ENCODE peak calls at places on chromosomes 3 and 15, in six cellular contexts. H is Panc1, B is transverse colon, Z is GM23338, L is spleen, S is prostate gland. D is an unnamed sample.

GRCh38 chr3:14410501-14411165 is 8.2 kb downstream of the SLC6A6 start:
- DNase-seq in H (peak; percentile 61), S (no peak), Z (no peak), B (peak; percentile 33), L (peak; percentile 90), D (peak; percentile 58)

GRCh38 chr3:8739757-8740508 is 6.3 kb downstream of the CAV3 start:
- DNase-seq in S (no peak), L (no peak), Z (no peak), B (no peak), H (peak; percentile 72), D (no peak)

GRCh38 chr3:113234028-113234427 is 22.7 kb downstream of the BOC start:
- DNase-seq in H (no peak), Z (no peak), S (no peak), B (no peak), L (no peak), D (no peak)

GRCh38 chr3:117063910-117064309 is 354.3 kb downstream of the TUSC7 start:
- DNase-seq in H (no peak), S (no peak), L (no peak), Z (no peak), B (no peak), D (no peak)

GRCh38 chr3:131485116-131485515 is 17.7 kb downstream of the MRPL3 start:
- DNase-seq in L (no peak), B (no peak), Z (no peak), S (no peak), H (no peak), D (no peak)

GRCh38 chr3:57949779-57950618 is 58.2 kb upstream of the FLNB start:
- DNase-seq in Z (no peak), L (peak; percentile 45), B (no peak), H (no peak), S (no peak), D (peak; percentile 54)

GRCh38 chr15:29090617-29091466 is 178.8 kb downstream of the NSMCE3 start:
- DNase-seq in L (peak; percentile 78), S (no peak), H (no peak), Z (peak; percentile 78), B (no peak), D (no peak)

GRCh38 chr3:146163584-146163983 is 2.6 kb upstream of the PLOD2 start:
- DNase-seq in Z (no peak), B (no peak), H (peak; percentile 79), L (no peak), S (no peak), D (no peak)

GRCh38 chr15:42707068-42707467 is 29.9 kb downstream of the CDAN1 start:
- DNase-seq in B (no peak), S (peak; percentile 73), Z (no peak), L (no peak), H (peak; percentile 15), D (peak; percentile 23)

GRCh38 chr3:52210550-52211046 is 12.6 kb downstream of the ALAS1 start:
- DNase-seq in H (no peak), Z (no peak), B (no peak), L (no peak), S (peak; percentile 47), D (peak; percentile 41)

GRCh38 chr3:8755097-8755496 is 14.3 kb downstream of the OXTR start:
- DNase-seq in Z (no peak), H (no peak), B (no peak), L (no peak), S (no peak), D (no peak)

GRCh38 chr3:38353151-38353550 is 6.6 kb downstream of the XYLB start:
- DNase-seq in L (no peak), H (no peak), S (no peak), B (no peak), Z (no peak), D (no peak)

GRCh38 chr15:62110000-62110851 is 43.4 kb downstream of the C2CD4A start:
- DNase-seq in S (no peak), L (no peak), B (peak; percentile 31), Z (no peak), H (peak; percentile 85), D (no peak)

GRCh38 chr3:140250010-140250825 is 315.2 kb downstream of the CLSTN2 start:
- DNase-seq in H (no peak), Z (no peak), S (no peak), B (no peak), L (no peak), D (no peak)

GRCh38 chr3:20574746-20575145 is 388.7 kb upstream of the SGO1 start:
- DNase-seq in H (no peak), B (no peak), S (no peak), Z (no peak), L (no peak), D (no peak)

GRCh38 chr3:9765865-9766264 is 3.9 kb downstream of the CAMK1 start:
- DNase-seq in Z (peak; percentile 25), S (no peak), L (no peak), H (no peak), B (no peak), D (no peak)

GRCh38 chr15:70321106-70321809 is 223.5 kb upstream of the TLE3 start:
- DNase-seq in S (no peak), H (no peak), L (no peak), Z (no peak), B (no peak), D (no peak)

GRCh38 chr3:23776352-23776891 is 29.3 kb upstream of the UBE2E1 start:
- DNase-seq in Z (no peak), L (no peak), H (no peak), B (no peak), S (no peak), D (no peak)

GRCh38 chr3:186472466-186473008 is 71.6 kb downstream of the CRYGS start:
- DNase-seq in L (no peak), Z (no peak), H (no peak), B (no peak), S (no peak), D (no peak)

GRCh38 chr3:46960081-46960701 is 16.4 kb downstream of the CCDC12 start:
- DNase-seq in B (no peak), L (peak; percentile 69), H (no peak), S (no peak), Z (peak; percentile 39), D (no peak)

GRCh38 chr3:58723197-58723596 is 56.6 kb upstream of the FAM3D start:
- DNase-seq in L (no peak), H (no peak), B (no peak), Z (no peak), S (no peak), D (no peak)

GRCh38 chr3:188185717-188186236 is 31.8 kb downstream of the LPP start:
- DNase-seq in Z (no peak), B (peak; percentile 62), L (peak; percentile 78), S (peak; percentile 45), H (no peak), D (peak; percentile 58)

GRCh38 chr15:80641384-80641783 is 53.7 kb upstream of the ABHD17C start:
- DNase-seq in Z (no peak), S (no peak), L (no peak), H (no peak), B (no peak), D (no peak)

GRCh38 chr3:53169045-53169831 is 8.2 kb downstream of the PRKCD start:
- DNase-seq in B (no peak), L (no peak), H (no peak), Z (peak; percentile 55), S (peak; percentile 42), D (no peak)

GRCh38 chr3:32780735-32781210 is 37.0 kb upstream of the TRIM71 start:
- DNase-seq in Z (peak; percentile 99), B (peak; percentile 41), L (peak; percentile 82), H (no peak), S (peak; percentile 8), D (peak; percentile 50)

GRCh38 chr15:84949845-84950569 is 31.6 kb upstream of the PDE8A start:
- DNase-seq in Z (no peak), H (no peak), S (no peak), L (no peak), B (no peak), D (no peak)

GRCh38 chr3:12139111-12139511 is 19.6 kb downstream of the TIMP4 start:
- DNase-seq in H (peak; percentile 56), Z (peak; percentile 64), L (no peak), B (peak; percentile 34), S (no peak), D (no peak)
- TF ChIP-seq POLR2AphosphoS5 in H (no peak), Z (no peak), L (no peak), B (no peak), S (no peak), D (peak; percentile 5)

DNA sequence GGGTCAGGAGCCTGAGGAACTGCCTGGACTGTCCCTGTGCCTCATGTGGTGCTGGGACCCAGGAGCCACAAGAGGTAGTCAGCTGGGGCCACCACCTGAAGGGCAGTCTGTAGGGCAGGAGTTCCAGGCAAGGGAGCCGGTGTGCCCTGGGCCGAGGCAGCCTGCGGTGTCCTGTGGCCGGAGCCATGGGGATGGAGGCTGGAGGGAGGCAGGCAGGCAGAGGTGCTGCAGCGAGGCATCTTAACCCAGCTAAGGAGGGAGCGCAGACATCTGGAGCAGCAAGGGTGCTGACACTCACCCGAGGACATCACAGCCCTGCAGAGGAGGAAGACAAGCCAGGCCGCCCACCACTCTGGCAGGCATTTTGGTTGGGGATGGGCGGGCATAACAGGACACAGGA is 77.8 kb downstream of the DNAJB8 start:
- DNase-seq in H (no peak), S (no peak), L (no peak), Z (no peak), B (no peak), D (no peak)
- TF ChIP-seq CTCF in H (no peak), S (no peak), L (no peak), Z (no peak), B (no peak), D (no peak)

GRCh38 chr15:63350178-63350621 is 31.4 kb downstream of the CA12 start:
- DNase-seq in S (no peak), L (no peak), H (no peak), Z (no peak), B (no peak), D (no peak)
- H3K4me1 ChIP-seq in S (no peaks in the 10 kb centered on the region), L (peaks cover 19% of the 10 kb centered on the region), H (no peaks in the 10 kb centered on the region), Z (no peaks in the 10 kb centered on the region), B (no peaks in the 10 kb centered on the region), D (peaks cover 8% of the 10 kb centered on the region)

DNA sequence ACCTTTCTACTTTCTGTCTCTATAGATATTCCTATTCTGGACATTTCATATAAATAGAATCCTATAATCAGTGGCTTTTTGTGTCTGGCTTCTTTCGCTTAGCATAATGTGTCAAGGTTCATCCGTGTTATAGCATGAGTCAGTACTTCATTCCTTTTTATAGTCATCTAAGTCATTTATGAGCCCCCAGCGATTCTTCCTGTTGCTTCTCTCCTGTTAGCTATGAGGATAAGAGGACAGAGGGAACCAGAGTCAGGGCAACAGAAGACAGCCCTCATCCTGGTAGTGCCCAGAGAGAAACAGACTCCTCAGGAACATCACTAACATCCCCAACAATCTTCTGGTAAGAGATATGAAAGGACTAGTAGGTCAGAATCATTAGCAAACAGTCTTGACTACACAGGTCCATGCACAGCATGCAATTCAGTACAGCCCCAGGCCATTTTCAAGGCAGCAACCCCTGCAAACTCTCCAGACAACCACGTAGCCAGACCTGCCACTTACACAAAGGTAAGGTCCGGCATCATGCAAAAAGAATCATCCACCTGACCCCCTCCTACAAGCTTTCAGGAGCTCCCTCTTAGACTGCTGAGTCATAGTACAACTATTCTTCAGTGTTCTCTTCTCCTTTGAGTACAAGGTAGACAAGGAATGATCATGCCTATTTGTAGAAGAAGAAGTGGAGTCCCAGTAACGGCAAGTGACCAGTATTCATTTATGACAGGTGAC is 91.5 kb downstream of the MYLK start:
- DNase-seq in H (no peak), B (no peak), Z (no peak), L (no peak), S (no peak), D (no peak)
- TF ChIP-seq POLR2AphosphoS5 in H (no peak), B (no peak), Z (no peak), L (no peak), S (no peak), D (no peak)